ENCODE peak calls at places on chromosomes 5 and 9, in four cellular contexts. K is sigmoid colon, M is uterus, I is adrenal gland. Q is an unnamed sample. For H3K9me3, the result is how much of the 10 kb centered on the place peaks cover.

GRCh38 chr5:19733612-19734495 is 254.1 kb downstream of the CDH18 start:
- DNase-seq in M (no peak), I (no peak), K (no peak), Q (no peak)

GRCh38 chr9:114674798-114675554 is 7.0 kb downstream of the TEX48 start:
- DNase-seq in K (no peak), I (no peak), M (no peak), Q (no peak)

GRCh38 chr5:93164690-93165089 is 416.3 kb downstream of the NR2F1-AS1 start:
- DNase-seq in I (peak), K (no peak), M (peak), Q (no peak)

GRCh38 chr5:38541174-38541724 is 15.2 kb downstream of the LIFR start:
- DNase-seq in M (no peak), I (no peak), K (no peak), Q (no peak)

GRCh38 chr5:147578228-147579024 is 68.6 kb upstream of the DPYSL3 start:
- DNase-seq in I (no peak), M (no peak), K (no peak), Q (no peak)

GRCh38 chr9:32644698-32645097 is 9.2 kb upstream of the TAF1L start:
- DNase-seq in K (no peak), I (no peak), M (no peak), Q (no peak)

GRCh38 chr9:136551401-136552116 is 5.7 kb upstream of the NOTCH1 start:
- DNase-seq in M (peak), I (peak), K (peak), Q (no peak)

GRCh38 chr5:132797651-132798050 is 15.5 kb upstream of the SOWAHA start:
- DNase-seq in K (no peak), I (no peak), M (no peak), Q (no peak)

GRCh38 chr9:90114641-90115040 is 509.8 kb downstream of the GADD45G start:
- DNase-seq in M (no peak), K (no peak), I (no peak), Q (no peak)

GRCh38 chr9:135344915-135345500 is 134.6 kb upstream of the PPP1R26 start:
- DNase-seq in K (no peak), M (no peak), I (no peak), Q (no peak)

GRCh38 chr5:26833596-26833995 is 204.8 kb downstream of the CDH9 start:
- DNase-seq in K (no peak), I (no peak), M (no peak), Q (no peak)

GRCh38 chr9:95785209-95785608 is 90.3 kb upstream of the ERCC6L2 start:
- DNase-seq in M (no peak), I (no peak), K (no peak), Q (no peak)

GRCh38 chr5:1079486-1079885 is 32.4 kb downstream of the SLC12A7 start:
- DNase-seq in M (no peak), K (no peak), I (no peak), Q (no peak)

GRCh38 chr9:33778700-33779351 is 16.5 kb upstream of the PRSS3 start:
- DNase-seq in K (no peak), M (peak), I (peak), Q (peak)

GRCh38 chr5:17882760-17883488 is 248.7 kb downstream of the TAF11L14 start:
- DNase-seq in M (no peak), I (no peak), K (no peak), Q (no peak)

GRCh38 chr5:60014331-60014730 is 120.8 kb upstream of the PDE4D start:
- DNase-seq in M (no peak), I (no peak), K (no peak), Q (no peak)

DNA sequence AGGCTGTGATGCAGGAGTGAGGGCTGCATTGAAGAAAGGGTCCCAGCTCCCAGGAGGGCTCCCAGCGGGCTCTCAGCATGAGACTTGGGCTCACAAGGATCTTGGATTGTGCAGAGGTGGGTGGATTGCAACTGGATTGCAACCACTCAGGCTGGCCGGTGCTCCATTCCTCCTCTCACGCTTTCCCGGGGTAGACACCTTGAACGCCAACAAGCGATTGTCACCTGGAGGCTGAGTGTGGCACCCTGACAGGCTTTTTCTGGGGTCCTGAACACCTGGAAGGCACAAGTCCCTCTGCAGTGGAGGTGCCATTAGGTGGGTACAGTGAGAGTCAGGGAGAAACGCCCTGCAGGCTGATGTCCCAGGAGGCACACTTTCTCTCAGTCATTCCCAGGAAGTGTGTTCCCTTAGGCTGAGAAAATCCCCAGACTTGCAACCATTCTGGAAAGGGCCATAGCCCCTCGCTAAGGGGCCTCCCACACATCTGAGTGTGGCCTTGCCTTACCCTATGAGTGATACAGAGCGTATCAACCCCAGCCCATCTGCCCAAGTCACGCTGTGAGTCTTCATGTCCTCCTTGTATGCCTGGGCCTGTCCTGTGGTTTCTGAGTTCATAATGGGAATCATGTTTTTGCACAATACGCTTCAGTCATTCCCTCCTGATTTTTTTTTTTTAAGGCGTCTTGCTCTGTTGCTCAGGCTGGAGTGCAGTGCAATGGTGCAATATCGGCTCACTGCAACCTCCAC is 488.1 kb downstream of the IRX1 start:
- DNase-seq in K (no peak), M (no peak), I (no peak), Q (no peak)
- H3K9me3 ChIP-seq in K (under half), M (under half), I (under half), Q (under half)

GRCh38 chr5:166503506-166503905 is 1787.9 kb upstream of the WWC1 start:
- DNase-seq in M (no peak), I (no peak), K (no peak), Q (no peak)
- H3K9me3 ChIP-seq in M (under half), I (under half), K (under half), Q (under half)

GRCh38 chr5:179079165-179079987 is 19.2 kb downstream of the ZNF354C start:
- DNase-seq in I (no peak), M (no peak), K (no peak), Q (no peak)

DNA sequence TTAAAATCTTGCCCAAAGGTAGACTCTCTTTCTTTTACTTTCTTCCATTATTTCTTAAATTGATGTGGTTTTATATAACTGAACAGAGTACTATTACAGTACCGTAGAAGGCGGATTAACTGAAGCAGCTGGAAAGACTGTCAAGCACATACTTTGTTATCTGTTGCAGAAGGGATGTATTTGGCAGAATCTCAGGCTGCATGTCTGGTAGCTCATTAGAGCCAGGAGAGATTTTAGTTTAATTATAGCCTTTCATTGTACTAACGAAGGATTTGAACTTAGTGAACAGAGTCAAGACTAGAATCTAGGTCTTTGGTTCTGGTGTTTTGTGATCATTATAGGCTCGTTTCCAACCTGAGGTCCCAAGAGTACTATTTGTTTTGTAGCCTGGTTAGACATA is 20.6 kb downstream of the ZNF354C start:
- DNase-seq in I (no peak), K (no peak), M (no peak), Q (no peak)
- H3K9me3 ChIP-seq in I (under half), K (under half), M (under half), Q (under half)

GRCh38 chr5:141258464-141258863 is 13.3 kb downstream of the PCDHB15 start:
- DNase-seq in K (no peak), I (no peak), M (no peak), Q (no peak)

GRCh38 chr5:141261238-141261546 is 16.0 kb downstream of the PCDHB15 start:
- DNase-seq in M (no peak), I (no peak), K (no peak), Q (no peak)

GRCh38 chr5:141258948-141259347 is 13.8 kb downstream of the PCDHB15 start:
- DNase-seq in M (no peak), K (no peak), I (no peak), Q (no peak)

GRCh38 chr5:141260458-141261237 is 15.5 kb downstream of the PCDHB15 start:
- DNase-seq in I (no peak), M (no peak), K (no peak), Q (no peak)
- H3K9me3 ChIP-seq in I (under half), M (under half), K (half or more), Q (under half)

GRCh38 chr5:179120951-179121666 is 60.9 kb downstream of the ZNF354C start:
- DNase-seq in K (no peak), I (peak), M (no peak), Q (no peak)
- H3K9me3 ChIP-seq in K (under half), I (under half), M (under half), Q (under half)

GRCh38 chr9:111542497-111543254 is 17.7 kb downstream of the ZNF483 start:
- DNase-seq in M (no peak), I (no peak), K (no peak), Q (no peak)
- H3K9me3 ChIP-seq in M (under half), I (under half), K (under half), Q (under half)

GRCh38 chr5:2190549-2190948 is 307.8 kb upstream of the IRX4 start:
- DNase-seq in M (no peak), K (no peak), I (peak), Q (no peak)

GRCh38 chr5:2192496-2192895 is 309.8 kb upstream of the IRX4 start:
- DNase-seq in M (no peak), K (no peak), I (no peak), Q (no peak)

GRCh38 chr5:2193923-2194555 is 311.3 kb upstream of the IRX4 start:
- DNase-seq in I (no peak), M (no peak), K (no peak), Q (no peak)

GRCh38 chr5:2193142-2193922 is 310.6 kb upstream of the IRX4 start:
- DNase-seq in K (no peak), I (no peak), M (no peak), Q (no peak)

DNA sequence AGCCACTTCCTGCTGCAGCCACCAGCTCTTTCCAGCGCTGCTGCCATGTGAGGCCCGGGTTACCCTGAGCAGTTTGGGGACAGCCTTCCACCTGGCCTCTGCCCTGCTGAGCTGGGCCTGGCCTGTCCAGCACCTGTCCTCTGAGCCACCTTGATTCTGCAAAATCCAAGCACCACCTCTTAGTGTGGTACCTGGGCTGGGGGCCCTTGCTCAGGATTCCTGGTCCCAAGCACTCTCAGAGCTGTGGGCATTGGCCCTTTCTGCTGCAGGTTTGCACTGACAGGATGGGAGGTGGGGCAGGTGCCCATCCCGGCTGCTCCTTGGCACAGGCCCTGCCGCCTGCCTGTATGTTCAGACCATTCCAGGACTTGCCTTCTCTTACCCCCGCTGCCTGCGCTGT is 309.2 kb upstream of the IRX4 start:
- DNase-seq in I (no peak), K (no peak), M (no peak), Q (no peak)
- H3K9me3 ChIP-seq in I (under half), K (under half), M (under half), Q (under half)

GRCh38 chr9:122477826-122478225 is at the start of gene OR1J1:
- DNase-seq in I (no peak), K (no peak), M (no peak), Q (no peak)

GRCh38 chr9:122474561-122474960 is 3.2 kb downstream of the OR1J1 start:
- DNase-seq in K (no peak), I (no peak), M (no peak), Q (no peak)

GRCh38 chr9:122477346-122477745 is 380 bp downstream of the OR1J1 start:
- DNase-seq in I (no peak), K (no peak), M (no peak), Q (no peak)

DNA sequence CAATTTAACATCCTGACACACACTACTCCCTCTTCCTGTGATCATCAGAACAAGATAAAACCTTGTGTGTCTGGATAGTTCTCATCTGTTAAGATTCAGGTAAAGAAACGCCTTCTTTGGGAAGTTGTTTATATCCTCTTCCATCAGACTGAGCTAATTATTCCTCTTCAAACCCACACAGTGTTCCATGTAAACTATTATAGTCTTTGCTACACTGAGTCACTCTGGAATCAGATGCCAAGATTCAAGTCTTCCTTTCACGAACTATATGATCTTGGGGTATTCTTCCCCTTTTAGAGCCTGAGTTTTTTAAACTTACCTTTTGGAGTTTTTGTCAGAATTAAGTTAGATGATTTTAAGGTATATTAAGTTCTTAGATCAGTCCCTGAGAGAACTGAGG is 2.0 kb downstream of the OR1J1 start:
- DNase-seq in M (no peak), I (no peak), K (no peak), Q (no peak)
- H3K9me3 ChIP-seq in M (under half), I (under half), K (under half), Q (under half)

GRCh38 chr5:141420855-141421488 is at the start of gene PCDHGA11:
- DNase-seq in I (no peak), K (no peak), M (no peak), Q (no peak)

GRCh38 chr5:141421489-141421855 is 621 bp downstream of the PCDHGA11 start:
- DNase-seq in I (no peak), K (no peak), M (no peak), Q (no peak)

GRCh38 chr5:141422742-141423291 is 2.0 kb downstream of the PCDHGA11 start:
- DNase-seq in I (no peak), K (no peak), M (no peak), Q (no peak)

GRCh38 chr5:141413540-141414069 is 818 bp downstream of the PCDHGA10 start:
- DNase-seq in M (no peak), K (peak), I (no peak), Q (no peak)

GRCh38 chr5:141419074-141419880 is 1.6 kb upstream of the PCDHGA11 start:
- DNase-seq in M (no peak), K (no peak), I (no peak), Q (no peak)
- H3K9me3 ChIP-seq in M (under half), K (half or more), I (under half), Q (under half)

Q was measured in T-helper 17 cell.